ENCODE peak calls at places on chromosome 21, in eight cellular contexts. A, J, B, V, U, R, W and Z are unnamed samples.

GRCh38 chr21:44199448-44199847 is 41.3 kb downstream of the ICOSLG start:
- DNase-seq in A (no peak), J (no peak), B (no peak), V (no peak), U (no peak), R (no peak), W (no peak), Z (no peak)

GRCh38 chr21:28867401-28867800 is 125.3 kb downstream of the LTN1 start:
- DNase-seq in A (no peak), J (no peak), B (no peak), V (peak), U (no peak), R (no peak), W (no peak), Z (no peak)

GRCh38 chr21:26098758-26099157 is 71.8 kb downstream of the APP start:
- DNase-seq in A (no peak), J (no peak), B (no peak), V (no peak), U (no peak), R (no peak), W (no peak), Z (no peak)

GRCh38 chr21:14737922-14738321 is 191.8 kb upstream of the SAMSN1 start:
- DNase-seq in A (no peak), J (no peak), B (no peak), V (peak), U (no peak), R (no peak), W (peak), Z (no peak)

GRCh38 chr21:36584980-36585940 is 105.3 kb upstream of the CLDN14 start:
- DNase-seq in A (no peak), J (no peak), B (no peak), V (no peak), U (no peak), R (no peak), W (no peak), Z (no peak)

GRCh38 chr21:38831526-38832467 is 26.1 kb downstream of the ETS2 start:
- DNase-seq in A (no peak), J (no peak), B (no peak), V (peak), U (peak), R (peak), W (peak), Z (no peak)

GRCh38 chr21:21401444-21401843 is 403.2 kb downstream of the NCAM2 start:
- DNase-seq in A (no peak), J (no peak), B (no peak), V (no peak), U (no peak), R (no peak), W (no peak), Z (no peak)

GRCh38 chr21:25953196-25953595 is 217.4 kb downstream of the APP start:
- DNase-seq in A (no peak), J (no peak), B (no peak), V (no peak), U (no peak), R (no peak), W (no peak), Z (no peak)

GRCh38 chr21:37059181-37059580 is 13.7 kb downstream of the PIGP start:
- DNase-seq in A (no peak), J (no peak), B (no peak), V (no peak), U (no peak), R (no peak), W (no peak), Z (no peak)

GRCh38 chr21:37903396-37903795 is 12.9 kb downstream of the KCNJ6 start:
- DNase-seq in A (no peak), J (no peak), B (no peak), V (no peak), U (no peak), R (no peak), W (no peak), Z (no peak)

GRCh38 chr21:46171585-46171984 is 12.7 kb downstream of the SPATC1L start:
- DNase-seq in A (no peak), J (no peak), B (no peak), V (no peak), U (peak), R (no peak), W (no peak), Z (peak)

GRCh38 chr21:36235058-36235582 is 78.5 kb downstream of the DOP1B start:
- DNase-seq in A (no peak), J (no peak), B (no peak), V (no peak), U (no peak), R (no peak), W (no peak), Z (no peak)

GRCh38 chr21:45595574-45596295 is 47.8 kb upstream of the PCBP3 start:
- DNase-seq in A (no peak), J (no peak), B (no peak), V (no peak), U (no peak), R (no peak), W (peak), Z (peak)

GRCh38 chr21:46120301-46121285 is 22.7 kb downstream of the COL6A2 start:
- DNase-seq in A (no peak), J (no peak), B (no peak), V (no peak), U (no peak), R (no peak), W (peak), Z (peak)